ENCODE peak calls at places on chromosome 17, in eight cellular contexts. T is stimulated activated CD4-positive, alpha-beta T cell treated with anti-CD3 and anti-CD28 coated beads, Interleukin-15, amount 100 ng/mL, for 24 hours; X is CD8-positive, alpha-beta memory T cell; I is nucleus accumbens; O is midbrain; E is EL; K is AG20443; L is NCI-H2029 treated with DMSO at 0.1 percent for 48 hours. G is an unnamed sample.

GRCh38 chr17:31457391-31458234 is 66.1 kb downstream of the RAB11FIP4 start:
- DNase-seq in L (no peak), O (no peak), T (no peak), I (no peak), E (no peak), X (no peak), K (no peak), G (peak)

GRCh38 chr17:69729937-69730336 is 315.4 kb downstream of the MAP2K6 start:
- DNase-seq in O (no peak), E (peak), X (no peak), T (no peak), L (no peak), I (no peak), K (no peak), G (no peak)

GRCh38 chr17:27367121-27367981 is 73.4 kb downstream of the WSB1 start:
- DNase-seq in O (no peak), E (no peak), I (no peak), K (no peak), T (no peak), L (no peak), X (no peak), G (no peak)

GRCh38 chr17:28718317-28718672 is 627 bp upstream of the RAB34 start:
- DNase-seq in L (no peak), X (no peak), K (no peak), O (no peak), I (no peak), E (no peak), T (no peak), G (no peak)

GRCh38 chr17:15655162-15655561 is 28.9 kb downstream of the TRIM16 start:
- DNase-seq in T (no peak), X (no peak), L (no peak), K (no peak), O (no peak), I (no peak), E (peak), G (peak)

GRCh38 chr17:65438708-65439294 is 122.6 kb downstream of the AXIN2 start:
- DNase-seq in E (no peak), T (no peak), K (peak), I (no peak), X (no peak), O (no peak), L (no peak), G (no peak)

GRCh38 chr17:68343976-68344375 is 52.7 kb downstream of the ARSG start:
- DNase-seq in K (no peak), L (no peak), O (no peak), E (no peak), X (no peak), I (no peak), T (no peak), G (no peak)

GRCh38 chr17:37312137-37312923 is 63.5 kb upstream of the C17orf78 start:
- DNase-seq in O (no peak), L (no peak), K (no peak), E (no peak), I (no peak), T (no peak), X (no peak), G (no peak)

GRCh38 chr17:72788950-72789585 is 303.4 kb downstream of the SLC39A11 start:
- DNase-seq in X (no peak), E (peak), O (no peak), T (no peak), L (no peak), I (no peak), K (no peak), G (no peak)

GRCh38 chr17:78935419-78936323 is 10.5 kb upstream of the TIMP2 start:
- DNase-seq in I (no peak), T (no peak), X (no peak), L (no peak), E (peak), K (peak), O (no peak), G (no peak)

GRCh38 chr17:30290696-30291570 is 811 bp downstream of the BLMH start:
- DNase-seq in L (peak), K (peak), T (peak), O (peak), I (no peak), X (peak), E (peak), G (peak)

GRCh38 chr17:1158879-1159278 is 20.9 kb downstream of the ABR start:
- DNase-seq in E (no peak), T (no peak), X (no peak), K (no peak), O (no peak), I (no peak), L (no peak), G (no peak)

GRCh38 chr17:53627511-53627910 is 195.2 kb upstream of the KIF2B start:
- DNase-seq in K (peak), E (peak), T (no peak), X (no peak), I (no peak), L (no peak), O (no peak), G (no peak)

GRCh38 chr17:55964191-55964590 is 189.1 kb upstream of the ANKFN1 start:
- DNase-seq in X (no peak), L (no peak), K (no peak), I (no peak), O (no peak), T (no peak), E (no peak), G (no peak)